ENCODE peak calls at places on chromosomes 7 and 10, in five cellular contexts. One of them, this sample, is unnamed.
A peak's percentile ranks its signal among the peaks of the same experiment; 100 is the strongest.

GRCh38 chr7:151820486-151821105 is 56.3 kb downstream of the PRKAG2 start:
- DNase-seq in SK-N-SH: no peak
- DNase-seq in K562: no peak
- DNase-seq in GM12878: no peak
- DNase-seq in H1: no peak
- DNase-seq in this sample: no peak

GRCh38 chr7:64978497-64979203 is 12.2 kb downstream of the ZNF117 start:
- DNase-seq in SK-N-SH: no peak
- DNase-seq in K562: no peak
- DNase-seq in GM12878: no peak
- DNase-seq in H1: no peak
- DNase-seq in this sample: no peak

GRCh38 chr10:63206997-63207952 is 74.1 kb downstream of the NRBF2 start:
- DNase-seq in SK-N-SH: peak; percentile 15
- DNase-seq in K562: no peak
- DNase-seq in GM12878: peak; percentile 36
- DNase-seq in H1: no peak
- DNase-seq in this sample: no peak

GRCh38 chr7:86953219-86953618 is 106.2 kb downstream of the ELAPOR2 start:
- DNase-seq in SK-N-SH: no peak
- DNase-seq in K562: no peak
- DNase-seq in GM12878: no peak
- DNase-seq in H1: no peak
- DNase-seq in this sample: no peak

GRCh38 chr10:60954045-60954444 is 10.1 kb upstream of the RHOBTB1 start:
- DNase-seq in SK-N-SH: no peak
- DNase-seq in K562: no peak
- DNase-seq in GM12878: no peak
- DNase-seq in H1: no peak
- DNase-seq in this sample: no peak

GRCh38 chr10:129161184-129161583 is 305.9 kb upstream of the MGMT start:
- DNase-seq in SK-N-SH: no peak
- DNase-seq in K562: no peak
- DNase-seq in GM12878: no peak
- DNase-seq in H1: peak; percentile 63
- DNase-seq in this sample: no peak

GRCh38 chr7:115122388-115122787 is 200.5 kb downstream of the MDFIC start:
- DNase-seq in SK-N-SH: no peak
- DNase-seq in K562: no peak
- DNase-seq in GM12878: no peak
- DNase-seq in H1: no peak
- DNase-seq in this sample: no peak

GRCh38 chr7:129298268-129298893 is 73.6 kb downstream of the AHCYL2 start:
- DNase-seq in SK-N-SH: peak; percentile 65
- DNase-seq in K562: peak; percentile 58
- DNase-seq in GM12878: no peak
- DNase-seq in H1: no peak
- DNase-seq in this sample: peak; percentile 52

GRCh38 chr7:69597278-69598076 is 798 bp upstream of the AUTS2 start:
- DNase-seq in SK-N-SH: peak; percentile 79
- DNase-seq in K562: no peak
- DNase-seq in GM12878: no peak
- DNase-seq in H1: no peak
- DNase-seq in this sample: peak; percentile 65

GRCh38 chr10:128091636-128092210 is 34.5 kb downstream of the MKI67 start:
- DNase-seq in SK-N-SH: no peak
- DNase-seq in K562: peak; percentile 16
- DNase-seq in GM12878: no peak
- DNase-seq in H1: peak; percentile 17
- DNase-seq in this sample: no peak

GRCh38 chr10:78688221-78688944 is 380.4 kb upstream of the ZMIZ1 start:
- DNase-seq in SK-N-SH: peak; percentile 42
- DNase-seq in K562: no peak
- DNase-seq in GM12878: no peak
- DNase-seq in H1: no peak
- DNase-seq in this sample: no peak

GRCh38 chr7:7122033-7122478 is 60.3 kb upstream of the C1GALT1 start:
- DNase-seq in SK-N-SH: no peak
- DNase-seq in K562: no peak
- DNase-seq in GM12878: no peak
- DNase-seq in H1: no peak
- DNase-seq in this sample: no peak

GRCh38 chr10:36281871-36282331 is 639.8 kb upstream of the FZD8 start:
- DNase-seq in SK-N-SH: peak; percentile 20
- DNase-seq in K562: no peak
- DNase-seq in GM12878: no peak
- DNase-seq in H1: no peak
- DNase-seq in this sample: no peak

GRCh38 chr7:98955992-98956391 is 77.7 kb downstream of the TRRAP start:
- DNase-seq in SK-N-SH: no peak
- DNase-seq in K562: no peak
- DNase-seq in GM12878: no peak
- DNase-seq in H1: no peak
- DNase-seq in this sample: no peak

GRCh38 chr7:73387221-73387828 is 46.3 kb upstream of the FZD9 start:
- DNase-seq in SK-N-SH: no peak
- DNase-seq in K562: no peak
- DNase-seq in GM12878: no peak
- DNase-seq in H1: no peak
- DNase-seq in this sample: no peak

GRCh38 chr10:118950190-118950658 is 79.3 kb upstream of the NANOS1 start:
- DNase-seq in SK-N-SH: no peak
- DNase-seq in K562: no peak
- DNase-seq in GM12878: no peak
- DNase-seq in H1: no peak
- DNase-seq in this sample: no peak
- TF ChIP-seq JUND in SK-N-SH: no peak
- TF ChIP-seq JUND in K562: no peak
- TF ChIP-seq JUND in GM12878: no peak
- TF ChIP-seq JUND in H1: no peak
- TF ChIP-seq JUND in this sample: no peak

GRCh38 chr10:114996542-114996941 is 58.5 kb downstream of the TRUB1 start:
- DNase-seq in SK-N-SH: no peak
- DNase-seq in K562: no peak
- DNase-seq in GM12878: no peak
- DNase-seq in H1: no peak
- DNase-seq in this sample: no peak

GRCh38 chr10:114990991-114991390 is 53.0 kb downstream of the TRUB1 start:
- DNase-seq in SK-N-SH: no peak
- DNase-seq in K562: no peak
- DNase-seq in GM12878: no peak
- DNase-seq in H1: no peak
- DNase-seq in this sample: no peak

GRCh38 chr10:114998993-114999392 is 61.0 kb downstream of the TRUB1 start:
- DNase-seq in SK-N-SH: no peak
- DNase-seq in K562: no peak
- DNase-seq in GM12878: no peak
- DNase-seq in H1: no peak
- DNase-seq in this sample: no peak

DNA sequence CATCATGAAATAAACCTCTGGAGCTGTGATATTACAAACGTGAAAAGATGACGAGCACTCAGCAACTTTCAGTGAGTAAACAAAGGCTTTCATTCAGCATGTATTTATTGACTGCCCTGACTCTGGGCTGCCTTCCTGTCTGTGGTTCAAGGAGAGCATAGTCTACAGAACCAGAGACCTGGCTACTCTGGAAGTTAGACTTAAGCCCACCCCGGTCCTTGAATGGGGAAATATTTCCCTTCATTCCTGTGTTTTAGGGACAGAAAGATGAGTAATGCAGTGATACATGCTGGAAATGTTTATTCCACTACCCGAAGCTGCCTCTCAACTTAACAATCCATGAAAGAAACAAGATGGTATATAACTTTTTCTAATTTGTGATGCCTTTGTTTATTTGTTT is 57.5 kb downstream of the TRUB1 start:
- DNase-seq in SK-N-SH: no peak
- DNase-seq in K562: no peak
- DNase-seq in GM12878: no peak
- DNase-seq in H1: no peak
- DNase-seq in this sample: no peak
- TF ChIP-seq JUND in SK-N-SH: no peak
- TF ChIP-seq JUND in K562: no peak
- TF ChIP-seq JUND in GM12878: no peak
- TF ChIP-seq JUND in H1: no peak
- TF ChIP-seq JUND in this sample: no peak

GRCh38 chr7:76330245-76330644 is 27.8 kb downstream of the HSPB1 start:
- DNase-seq in SK-N-SH: no peak
- DNase-seq in K562: no peak
- DNase-seq in GM12878: no peak
- DNase-seq in H1: no peak
- DNase-seq in this sample: no peak

GRCh38 chr7:76333388-76334101 is 25.2 kb downstream of the YWHAG start:
- DNase-seq in SK-N-SH: no peak
- DNase-seq in K562: no peak
- DNase-seq in GM12878: no peak
- DNase-seq in H1: no peak
- DNase-seq in this sample: no peak

GRCh38 chr7:76334320-76334967 is 24.3 kb downstream of the YWHAG start:
- DNase-seq in SK-N-SH: no peak
- DNase-seq in K562: no peak
- DNase-seq in GM12878: no peak
- DNase-seq in H1: no peak
- DNase-seq in this sample: no peak

GRCh38 chr7:76330673-76331072 is 28.1 kb downstream of the YWHAG start:
- DNase-seq in SK-N-SH: no peak
- DNase-seq in K562: no peak
- DNase-seq in GM12878: no peak
- DNase-seq in H1: no peak
- DNase-seq in this sample: no peak

DNA sequence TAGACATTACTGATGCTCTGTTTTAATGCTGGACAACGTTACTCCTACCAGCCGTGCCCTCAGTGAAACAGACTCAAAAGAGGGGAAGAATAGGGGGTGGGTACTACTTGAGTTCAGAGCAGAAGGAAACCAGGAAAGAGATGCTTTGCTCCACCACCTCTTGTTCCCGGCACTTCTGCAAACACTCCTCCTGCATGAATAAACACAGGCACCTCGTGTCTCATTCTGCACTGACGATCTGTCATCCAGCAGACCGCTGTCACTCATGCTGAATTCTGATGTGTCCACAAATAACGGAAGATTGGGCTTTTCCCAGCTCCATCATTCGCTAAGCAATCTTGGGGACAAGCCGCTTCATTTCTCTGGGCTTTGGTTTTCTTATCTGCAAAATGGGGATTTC is 26.7 kb downstream of the YWHAG start:
- DNase-seq in SK-N-SH: no peak
- DNase-seq in K562: peak; percentile 4
- DNase-seq in GM12878: no peak
- DNase-seq in H1: no peak
- DNase-seq in this sample: no peak
- TF ChIP-seq JUND in SK-N-SH: no peak
- TF ChIP-seq JUND in K562: no peak
- TF ChIP-seq JUND in GM12878: no peak
- TF ChIP-seq JUND in H1: no peak
- TF ChIP-seq JUND in this sample: no peak

DNA sequence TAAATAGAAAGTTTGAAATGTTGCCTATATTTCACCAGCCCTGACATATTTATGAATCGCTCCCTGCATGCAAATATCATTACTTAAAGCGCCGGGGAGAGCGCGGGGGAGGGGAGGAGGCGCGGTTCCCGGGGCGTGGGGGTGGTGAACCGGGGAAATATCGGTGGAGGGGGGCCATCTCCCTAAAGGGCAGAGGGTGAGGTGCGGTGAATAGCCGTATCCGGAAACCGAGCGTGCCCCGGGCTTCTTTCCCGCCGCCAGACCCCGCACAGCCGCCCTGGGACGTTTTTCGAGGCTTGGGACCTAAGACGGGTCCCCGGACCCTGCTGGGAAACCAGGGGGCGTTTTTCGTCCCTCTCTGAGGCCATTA is 6.9 kb upstream of the ZNF503 start:
- DNase-seq in SK-N-SH: no peak
- DNase-seq in K562: peak; percentile 37
- DNase-seq in GM12878: no peak
- DNase-seq in H1: no peak
- DNase-seq in this sample: no peak
- TF ChIP-seq JUND in SK-N-SH: no peak
- TF ChIP-seq JUND in K562: no peak
- TF ChIP-seq JUND in GM12878: no peak
- TF ChIP-seq JUND in H1: no peak
- TF ChIP-seq JUND in this sample: no peak

DNA sequence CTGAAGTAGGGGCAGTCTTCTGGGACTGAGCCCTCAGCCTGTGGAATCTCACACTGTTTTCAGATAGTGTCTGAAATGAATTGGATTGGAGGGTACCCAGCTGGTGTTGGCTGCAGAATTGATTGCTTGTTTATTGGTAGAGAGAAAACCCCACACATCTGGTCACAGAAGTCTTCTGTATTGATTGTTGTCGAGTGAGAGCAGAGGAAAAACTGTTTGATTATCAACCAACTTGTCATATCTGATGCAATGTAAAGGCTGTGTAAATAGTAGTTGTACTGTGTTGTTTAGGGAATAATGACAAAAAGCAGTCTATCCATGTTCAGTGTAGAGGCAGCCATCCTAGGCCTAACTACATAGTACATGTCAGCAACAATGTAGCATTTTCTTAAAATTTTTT is 4.9 kb downstream of the CRCP start:
- DNase-seq in SK-N-SH: no peak
- DNase-seq in K562: no peak
- DNase-seq in GM12878: no peak
- DNase-seq in H1: no peak
- DNase-seq in this sample: no peak
- TF ChIP-seq JUND in SK-N-SH: no peak
- TF ChIP-seq JUND in K562: no peak
- TF ChIP-seq JUND in GM12878: no peak
- TF ChIP-seq JUND in H1: no peak
- TF ChIP-seq JUND in this sample: no peak

DNA sequence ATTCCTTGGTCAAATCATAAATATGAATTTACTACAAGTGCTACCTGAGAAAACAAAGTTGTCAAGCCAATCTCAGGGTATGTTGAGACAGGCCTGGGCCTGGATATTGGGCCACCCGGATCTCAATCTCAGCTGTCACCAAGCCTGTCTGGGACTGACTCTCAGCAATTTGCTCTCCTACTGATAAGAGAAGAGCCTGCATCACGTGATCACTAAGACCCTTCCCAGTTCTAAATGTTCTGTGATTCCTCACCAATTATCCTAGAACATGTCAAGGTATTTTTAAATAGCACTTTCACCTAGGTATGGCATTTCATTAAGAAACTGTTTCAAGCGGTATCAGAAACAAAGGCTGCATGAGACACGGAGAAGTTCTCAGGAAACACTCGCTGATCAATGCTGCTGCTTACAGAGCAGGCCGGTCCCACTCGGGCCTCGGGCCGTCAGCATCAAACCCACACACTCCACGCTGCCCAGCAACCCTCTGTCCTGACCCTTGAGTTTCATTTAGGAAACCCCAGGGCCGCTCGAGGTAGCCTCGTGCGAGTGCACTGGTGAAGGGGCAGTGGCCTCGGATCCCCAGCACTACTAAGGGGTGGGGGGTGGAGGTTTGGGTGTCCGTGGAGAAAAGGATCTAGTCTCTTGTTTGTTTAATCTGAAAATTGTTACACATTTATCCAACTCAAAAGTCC is 4.1 kb downstream of the KLF6 start:
- DNase-seq in SK-N-SH: no peak
- DNase-seq in K562: no peak
- DNase-seq in GM12878: no peak
- DNase-seq in H1: no peak
- DNase-seq in this sample: no peak
- TF ChIP-seq JUND in SK-N-SH: no peak
- TF ChIP-seq JUND in K562: no peak
- TF ChIP-seq JUND in GM12878: no peak
- TF ChIP-seq JUND in H1: no peak
- TF ChIP-seq JUND in this sample: no peak